ENCODE peak calls at places on chromosomes 5 and 9, in eight cellular contexts. T is tibial artery; K is WERI-Rb-1; A is CD4-positive, CD25-positive, alpha-beta regulatory T cell; R is A673; D is OCI-LY7; P is cardiac muscle cell; G is upper lobe of right lung. L is an unnamed sample.

GRCh38 chr9:33435821-33436277 is 11.5 kb downstream of the AQP3 start:
- DNase-seq in T (no peak), K (peak), A (no peak), R (no peak), D (no peak), P (no peak), G (no peak), L (no peak)

GRCh38 chr5:106699198-106699597 is 971.5 kb downstream of the EFNA5 start:
- DNase-seq in T (no peak), K (peak), A (no peak), R (peak), D (no peak), P (no peak), G (no peak), L (no peak)

GRCh38 chr5:56561-57290 is 35.2 kb upstream of the PLEKHG4B start:
- DNase-seq in T (no peak), K (no peak), A (peak), R (peak), D (peak), P (peak), G (no peak), L (no peak)

GRCh38 chr5:113056988-113057387 is 80.4 kb downstream of the DCP2 start:
- DNase-seq in T (no peak), K (no peak), A (no peak), R (no peak), D (no peak), P (no peak), G (no peak), L (no peak)

GRCh38 chr9:13502503-13502902 is 223.0 kb upstream of the MPDZ start:
- DNase-seq in T (no peak), K (no peak), A (no peak), R (no peak), D (no peak), P (peak), G (no peak), L (no peak)

GRCh38 chr5:149294872-149295829 is 23.5 kb downstream of the AFAP1L1 start:
- DNase-seq in T (no peak), K (no peak), A (no peak), R (no peak), D (peak), P (no peak), G (no peak), L (no peak)

GRCh38 chr5:121967187-121967586 is 5.4 kb downstream of the SRFBP1 start:
- DNase-seq in T (no peak), K (no peak), A (peak), R (peak), D (no peak), P (peak), G (no peak), L (no peak)

GRCh38 chr9:95954940-95955339 is 79.4 kb downstream of the ERCC6L2 start:
- DNase-seq in T (no peak), K (no peak), A (no peak), R (no peak), D (no peak), P (no peak), G (no peak), L (no peak)

GRCh38 chr9:110283736-110284135 is 27.4 kb upstream of the TXN start:
- DNase-seq in T (no peak), K (no peak), A (no peak), R (no peak), D (no peak), P (no peak), G (no peak), L (no peak)

GRCh38 chr5:1039210-1039548 is 30.6 kb downstream of the NKD2 start:
- DNase-seq in T (no peak), K (no peak), A (no peak), R (peak), D (no peak), P (no peak), G (no peak), L (no peak)

GRCh38 chr9:109910616-109911568 is 130.9 kb downstream of the PALM2AKAP2 start:
- DNase-seq in T (no peak), K (no peak), A (no peak), R (no peak), D (no peak), P (peak), G (no peak), L (no peak)

GRCh38 chr5:137218471-137218870 is 280.7 kb downstream of the SPOCK1 start:
- DNase-seq in T (no peak), K (no peak), A (no peak), R (no peak), D (no peak), P (peak), G (no peak), L (no peak)

GRCh38 chr9:114827658-114828360 is 22.0 kb upstream of the TNFSF15 start:
- DNase-seq in T (no peak), K (no peak), A (no peak), R (no peak), D (no peak), P (no peak), G (no peak), L (no peak)

GRCh38 chr5:8839361-8840055 is 706.4 kb downstream of the SEMA5A start:
- DNase-seq in T (no peak), K (no peak), A (no peak), R (no peak), D (no peak), P (no peak), G (no peak), L (no peak)

GRCh38 chr5:139746691-139747582 is 48.7 kb upstream of the PSD2 start:
- DNase-seq in T (peak), K (peak), A (peak), R (peak), D (peak), P (no peak), G (no peak), L (peak)

GRCh38 chr9:91187965-91188344 is 173.8 kb downstream of the AUH start:
- DNase-seq in T (peak), K (no peak), A (no peak), R (no peak), D (no peak), P (peak), G (no peak), L (no peak)

GRCh38 chr5:157269763-157270272 is 3.9 kb downstream of the CYFIP2 start:
- DNase-seq in T (no peak), K (no peak), A (no peak), R (no peak), D (no peak), P (no peak), G (no peak), L (no peak)

GRCh38 chr9:78001946-78002731 is 29.5 kb downstream of the GNAQ start:
- DNase-seq in T (no peak), K (no peak), A (no peak), R (no peak), D (no peak), P (peak), G (no peak), L (no peak)

GRCh38 chr5:72817076-72817476 is 615 bp downstream of the TNPO1 start:
- DNase-seq in T (peak), K (peak), A (peak), R (no peak), D (peak), P (peak), G (peak), L (peak)

GRCh38 chr9:134421888-134422287 is 95.6 kb downstream of the RXRA start:
- DNase-seq in T (no peak), K (no peak), A (no peak), R (no peak), D (no peak), P (no peak), G (no peak), L (no peak)

GRCh38 chr5:150117945-150118560 is 31.7 kb upstream of the CSF1R start:
- DNase-seq in T (no peak), K (peak), A (no peak), R (no peak), D (no peak), P (no peak), G (peak), L (no peak)

GRCh38 chr5:93622240-93622885 is 39.3 kb downstream of the NR2F1 start:
- DNase-seq in T (no peak), K (no peak), A (peak), R (peak), D (peak), P (peak), G (no peak), L (peak)

GRCh38 chr5:119354522-119355243 is 1.1 kb upstream of the TNFAIP8 start:
- DNase-seq in T (no peak), K (no peak), A (no peak), R (no peak), D (peak), P (no peak), G (no peak), L (no peak)

GRCh38 chr5:14598225-14598624 is 16.6 kb downstream of the OTULINL start:
- DNase-seq in T (no peak), K (no peak), A (no peak), R (no peak), D (no peak), P (no peak), G (no peak), L (no peak)

GRCh38 chr9:127763918-127764384 is 14.5 kb downstream of the SH2D3C start:
- DNase-seq in T (no peak), K (peak), A (peak), R (no peak), D (peak), P (peak), G (peak), L (no peak)

GRCh38 chr5:143896471-143896870 is 84.5 kb downstream of the HMHB1 start:
- DNase-seq in T (no peak), K (no peak), A (no peak), R (no peak), D (no peak), P (no peak), G (no peak), L (no peak)

GRCh38 chr5:31412324-31412723 is 119.6 kb downstream of the DROSHA start:
- DNase-seq in T (no peak), K (no peak), A (no peak), R (peak), D (no peak), P (peak), G (no peak), L (no peak)
- H3K27ac ChIP-seq in T (no peak), K (no peak), A (no peak), R (peak), D (no peak), P (no peak), G (no peak), L (no peak)

GRCh38 chr5:77640577-77641396 is 2.3 kb upstream of the OTP start:
- DNase-seq in T (no peak), K (no peak), A (no peak), R (no peak), D (no peak), P (no peak), G (no peak), L (no peak)
- H3K4me3 ChIP-seq in T (no peak), K (no peak), A (no peak), R (no peak), D (no peak), P (no peak), G (no peak), L (no peak)

DNA sequence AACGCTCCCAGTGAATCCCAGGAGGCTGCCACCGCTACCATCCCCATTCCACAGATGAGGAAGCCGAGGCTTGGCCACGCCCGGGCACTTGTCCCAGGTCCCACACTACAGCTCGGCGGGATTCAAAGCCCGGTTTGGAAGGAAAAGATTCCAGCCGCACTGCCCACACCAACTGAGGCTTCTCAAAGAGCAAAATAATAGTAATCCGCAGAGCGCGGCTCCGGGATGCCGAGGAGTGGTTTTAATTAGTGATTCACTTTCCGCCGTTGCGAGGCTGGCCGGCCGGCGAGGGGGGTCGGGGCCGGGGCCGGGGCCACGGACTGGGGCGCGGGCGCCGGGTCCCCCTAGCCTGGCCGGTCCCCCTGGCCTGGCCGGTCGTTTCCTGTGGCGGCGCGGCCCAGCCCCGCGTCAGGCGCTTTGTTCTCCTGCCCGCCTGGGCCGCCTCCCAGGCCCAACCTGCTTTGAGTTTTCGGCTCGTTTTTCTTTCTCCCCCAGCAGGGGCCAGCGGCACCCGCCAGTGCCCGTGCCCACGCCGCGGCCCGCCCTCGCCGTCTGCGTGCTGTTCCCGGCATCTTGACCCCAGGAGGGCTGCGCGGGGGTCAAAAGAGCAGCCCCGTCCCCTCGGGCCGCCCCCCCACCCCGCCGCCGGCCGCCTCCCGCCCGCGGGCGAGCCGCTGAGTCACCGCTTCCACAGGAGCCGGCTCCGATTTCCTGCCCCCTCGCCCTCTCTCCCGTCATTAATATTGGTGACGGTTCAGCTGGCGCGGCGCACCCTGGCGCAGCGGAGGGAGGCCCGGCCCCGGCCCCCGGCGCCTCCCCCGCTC is 31.2 kb downstream of the FGF18 start:
- DNase-seq in T (peak), K (no peak), A (peak), R (no peak), D (no peak), P (peak), G (no peak), L (no peak)
- H3K27ac ChIP-seq in T (peak), K (no peak), A (no peak), R (no peak), D (no peak), P (no peak), G (peak), L (no peak)

GRCh38 chr5:56330167-56330566 is 97.0 kb upstream of the ANKRD55 start:
- DNase-seq in T (no peak), K (no peak), A (no peak), R (peak), D (no peak), P (no peak), G (no peak), L (no peak)
- H3K4me3 ChIP-seq in T (no peak), K (no peak), A (peak), R (no peak), D (no peak), P (no peak), G (no peak), L (no peak)

GRCh38 chr9:36029765-36030528 is 6.8 kb upstream of the RECK start:
- DNase-seq in T (no peak), K (no peak), A (no peak), R (peak), D (no peak), P (peak), G (no peak), L (no peak)
- H3K27ac ChIP-seq in T (peak), K (no peak), A (no peak), R (no peak), D (no peak), P (no peak), G (peak), L (no peak)

GRCh38 chr5:160233847-160234246 is 4.5 kb downstream of the FABP6 start:
- DNase-seq in T (no peak), K (no peak), A (no peak), R (no peak), D (no peak), P (no peak), G (no peak), L (no peak)

GRCh38 chr5:160235731-160236130 is 6.4 kb downstream of the FABP6 start:
- DNase-seq in T (no peak), K (no peak), A (no peak), R (no peak), D (no peak), P (no peak), G (no peak), L (no peak)

GRCh38 chr5:160230686-160231527 is 1.6 kb downstream of the FABP6 start:
- DNase-seq in T (no peak), K (no peak), A (no peak), R (no peak), D (no peak), P (peak), G (peak), L (no peak)

GRCh38 chr5:160231789-160232342 is 2.6 kb downstream of the FABP6 start:
- DNase-seq in T (no peak), K (peak), A (no peak), R (no peak), D (no peak), P (no peak), G (no peak), L (no peak)

GRCh38 chr5:160233215-160233614 is 3.9 kb downstream of the FABP6 start:
- DNase-seq in T (no peak), K (no peak), A (no peak), R (no peak), D (no peak), P (peak), G (no peak), L (no peak)
- H3K4me3 ChIP-seq in T (no peak), K (no peak), A (no peak), R (no peak), D (no peak), P (no peak), G (no peak), L (no peak)

GRCh38 chr9:137300607-137301085 is 1.4 kb downstream of the NRARP start:
- DNase-seq in T (no peak), K (peak), A (no peak), R (peak), D (no peak), P (no peak), G (no peak), L (no peak)

GRCh38 chr9:137298401-137298982 is 3.6 kb downstream of the NRARP start:
- DNase-seq in T (no peak), K (no peak), A (no peak), R (no peak), D (no peak), P (peak), G (peak), L (no peak)

GRCh38 chr9:137297966-137298365 is 4.1 kb downstream of the NRARP start:
- DNase-seq in T (no peak), K (peak), A (no peak), R (no peak), D (no peak), P (no peak), G (peak), L (no peak)

GRCh38 chr9:137299938-137300337 is 2.1 kb downstream of the NRARP start:
- DNase-seq in T (no peak), K (peak), A (no peak), R (peak), D (no peak), P (no peak), G (no peak), L (no peak)

GRCh38 chr9:137298983-137299521 is 3.0 kb downstream of the NRARP start:
- DNase-seq in T (no peak), K (peak), A (no peak), R (no peak), D (no peak), P (no peak), G (peak), L (no peak)
- H3K27ac ChIP-seq in T (no peak), K (no peak), A (no peak), R (no peak), D (no peak), P (no peak), G (no peak), L (no peak)

DNA sequence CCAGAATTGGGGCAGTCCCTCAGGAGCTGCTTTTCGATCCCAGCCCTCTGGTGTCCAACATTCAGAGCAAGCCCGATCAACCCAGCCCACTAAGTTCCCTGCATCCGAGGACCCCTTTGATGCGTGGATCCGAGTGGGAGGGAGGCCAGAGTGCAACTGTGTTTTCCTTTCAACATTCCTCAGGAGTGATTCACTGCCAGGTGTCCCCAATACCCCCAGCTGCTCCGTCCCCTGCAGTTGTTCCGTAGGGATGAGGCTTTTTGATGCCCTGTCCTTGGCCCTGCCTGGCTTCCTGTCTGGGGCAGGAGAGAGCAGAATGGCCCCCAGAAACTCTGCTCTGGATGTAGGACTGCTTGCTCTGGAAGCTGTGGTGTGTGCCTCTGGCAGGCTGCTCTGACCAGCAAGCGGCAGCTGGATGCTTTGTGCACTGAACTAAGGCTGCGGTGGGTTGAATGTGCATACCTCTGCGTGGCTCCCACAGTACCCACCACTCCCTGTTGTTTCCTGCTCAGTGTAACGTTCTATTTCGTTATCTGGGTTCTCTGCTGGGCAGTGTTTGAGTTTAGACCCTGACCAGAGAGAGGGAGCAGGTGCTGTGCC is 117.5 kb downstream of the BOD1 start:
- DNase-seq in T (no peak), K (no peak), A (no peak), R (no peak), D (no peak), P (peak), G (no peak), L (no peak)
- H3K4me3 ChIP-seq in T (no peak), K (no peak), A (no peak), R (no peak), D (no peak), P (no peak), G (no peak), L (no peak)

DNA sequence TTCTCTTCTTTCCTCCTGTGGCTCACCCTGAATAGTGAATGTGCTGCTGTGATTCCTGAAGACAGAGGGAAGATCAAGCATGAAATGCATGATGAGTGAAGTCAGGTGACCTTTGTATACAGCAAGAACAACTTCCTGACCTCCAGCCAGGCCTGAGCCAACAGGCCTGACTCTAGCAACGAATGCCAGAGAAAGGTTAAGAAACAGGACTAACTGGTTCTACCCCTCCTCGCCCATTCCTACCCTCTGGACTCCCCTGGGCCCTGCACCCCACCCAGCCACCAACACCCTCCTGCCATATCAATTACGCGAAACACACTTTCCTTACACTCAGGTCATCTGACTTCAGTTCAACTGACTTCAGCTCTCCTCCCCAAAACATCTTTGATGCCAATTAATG is 4.9 kb downstream of the SUSD1 start:
- DNase-seq in T (no peak), K (no peak), A (no peak), R (no peak), D (no peak), P (no peak), G (peak), L (no peak)
- H3K27ac ChIP-seq in T (no peak), K (no peak), A (no peak), R (no peak), D (no peak), P (no peak), G (no peak), L (no peak)

GRCh38 chr9:136203406-136204085 is 1.4 kb downstream of the LHX3 start:
- DNase-seq in T (no peak), K (peak), A (no peak), R (no peak), D (no peak), P (no peak), G (no peak), L (no peak)

GRCh38 chr9:136206602-136207333 is 1.8 kb upstream of the LHX3 start:
- DNase-seq in T (no peak), K (peak), A (no peak), R (no peak), D (no peak), P (no peak), G (no peak), L (no peak)

GRCh38 chr9:136205707-136205992 is 722 bp upstream of the LHX3 start:
- DNase-seq in T (no peak), K (no peak), A (no peak), R (no peak), D (no peak), P (no peak), G (no peak), L (no peak)

GRCh38 chr9:136204086-136204805 is 682 bp downstream of the LHX3 start:
- DNase-seq in T (no peak), K (no peak), A (no peak), R (no peak), D (no peak), P (no peak), G (no peak), L (no peak)

GRCh38 chr9:136204838-136205706 is at the start of gene LHX3:
- DNase-seq in T (no peak), K (peak), A (no peak), R (no peak), D (no peak), P (peak), G (no peak), L (no peak)
- H3K4me3 ChIP-seq in T (no peak), K (peak), A (no peak), R (no peak), D (no peak), P (no peak), G (no peak), L (no peak)